ENCODE peak calls at places on chromosomes 6 and 20, in five cellular contexts. One of them, this sample, is unnamed.

GRCh38 chr6:109795994-109796555 is 105.0 kb downstream of the FIG4 start:
- DNase-seq in activated CD4-positive, alpha-beta T cell treated with anti-CD3 and anti-CD28 coated beads, Interleukin-2, amount 50 U/mL, for 1 hour: no peak
- DNase-seq in activated CD4-positive, CD25-positive, alpha-beta regulatory T cell treated with anti-CD3 and anti-CD28 coated beads, Interleukin-2, amount 50 U/mL, for 16 hours: no peak
- DNase-seq in stimulated activated CD4-positive, alpha-beta T cell treated with anti-CD3 and anti-CD28 coated beads, Interleukin-4, amount 100 ng/mL, for 24 hours: no peak
- DNase-seq in trophoblast cell: no peak
- DNase-seq in this sample: no peak

GRCh38 chr6:2158596-2159271 is 86.7 kb downstream of the GMDS start:
- DNase-seq in activated CD4-positive, alpha-beta T cell treated with anti-CD3 and anti-CD28 coated beads, Interleukin-2, amount 50 U/mL, for 1 hour: no peak
- DNase-seq in activated CD4-positive, CD25-positive, alpha-beta regulatory T cell treated with anti-CD3 and anti-CD28 coated beads, Interleukin-2, amount 50 U/mL, for 16 hours: no peak
- DNase-seq in stimulated activated CD4-positive, alpha-beta T cell treated with anti-CD3 and anti-CD28 coated beads, Interleukin-4, amount 100 ng/mL, for 24 hours: no peak
- DNase-seq in trophoblast cell: peak
- DNase-seq in this sample: no peak

GRCh38 chr20:63703976-63704748 is 3.6 kb downstream of the ARFRP1 start:
- DNase-seq in activated CD4-positive, alpha-beta T cell treated with anti-CD3 and anti-CD28 coated beads, Interleukin-2, amount 50 U/mL, for 1 hour: no peak
- DNase-seq in activated CD4-positive, CD25-positive, alpha-beta regulatory T cell treated with anti-CD3 and anti-CD28 coated beads, Interleukin-2, amount 50 U/mL, for 16 hours: no peak
- DNase-seq in stimulated activated CD4-positive, alpha-beta T cell treated with anti-CD3 and anti-CD28 coated beads, Interleukin-4, amount 100 ng/mL, for 24 hours: no peak
- DNase-seq in trophoblast cell: no peak
- DNase-seq in this sample: no peak

GRCh38 chr6:117559299-117559698 is 43.0 kb downstream of the GOPC start:
- DNase-seq in activated CD4-positive, alpha-beta T cell treated with anti-CD3 and anti-CD28 coated beads, Interleukin-2, amount 50 U/mL, for 1 hour: no peak
- DNase-seq in activated CD4-positive, CD25-positive, alpha-beta regulatory T cell treated with anti-CD3 and anti-CD28 coated beads, Interleukin-2, amount 50 U/mL, for 16 hours: no peak
- DNase-seq in stimulated activated CD4-positive, alpha-beta T cell treated with anti-CD3 and anti-CD28 coated beads, Interleukin-4, amount 100 ng/mL, for 24 hours: no peak
- DNase-seq in trophoblast cell: no peak
- DNase-seq in this sample: no peak

GRCh38 chr6:108902389-108902792 is 54.2 kb downstream of the ARMC2 start:
- DNase-seq in activated CD4-positive, alpha-beta T cell treated with anti-CD3 and anti-CD28 coated beads, Interleukin-2, amount 50 U/mL, for 1 hour: no peak
- DNase-seq in activated CD4-positive, CD25-positive, alpha-beta regulatory T cell treated with anti-CD3 and anti-CD28 coated beads, Interleukin-2, amount 50 U/mL, for 16 hours: no peak
- DNase-seq in stimulated activated CD4-positive, alpha-beta T cell treated with anti-CD3 and anti-CD28 coated beads, Interleukin-4, amount 100 ng/mL, for 24 hours: no peak
- DNase-seq in trophoblast cell: no peak
- DNase-seq in this sample: no peak

GRCh38 chr20:52105573-52106422 is 85.8 kb downstream of the ZFP64 start:
- DNase-seq in activated CD4-positive, alpha-beta T cell treated with anti-CD3 and anti-CD28 coated beads, Interleukin-2, amount 50 U/mL, for 1 hour: no peak
- DNase-seq in activated CD4-positive, CD25-positive, alpha-beta regulatory T cell treated with anti-CD3 and anti-CD28 coated beads, Interleukin-2, amount 50 U/mL, for 16 hours: no peak
- DNase-seq in stimulated activated CD4-positive, alpha-beta T cell treated with anti-CD3 and anti-CD28 coated beads, Interleukin-4, amount 100 ng/mL, for 24 hours: peak
- DNase-seq in trophoblast cell: no peak
- DNase-seq in this sample: no peak

GRCh38 chr20:44580581-44581268 is 1.7 kb upstream of the PKIG start:
- DNase-seq in activated CD4-positive, alpha-beta T cell treated with anti-CD3 and anti-CD28 coated beads, Interleukin-2, amount 50 U/mL, for 1 hour: no peak
- DNase-seq in activated CD4-positive, CD25-positive, alpha-beta regulatory T cell treated with anti-CD3 and anti-CD28 coated beads, Interleukin-2, amount 50 U/mL, for 16 hours: no peak
- DNase-seq in stimulated activated CD4-positive, alpha-beta T cell treated with anti-CD3 and anti-CD28 coated beads, Interleukin-4, amount 100 ng/mL, for 24 hours: no peak
- DNase-seq in trophoblast cell: peak
- DNase-seq in this sample: no peak

GRCh38 chr20:44959082-44959895 is 908 bp downstream of the TOMM34 start:
- DNase-seq in activated CD4-positive, alpha-beta T cell treated with anti-CD3 and anti-CD28 coated beads, Interleukin-2, amount 50 U/mL, for 1 hour: peak
- DNase-seq in activated CD4-positive, CD25-positive, alpha-beta regulatory T cell treated with anti-CD3 and anti-CD28 coated beads, Interleukin-2, amount 50 U/mL, for 16 hours: peak
- DNase-seq in stimulated activated CD4-positive, alpha-beta T cell treated with anti-CD3 and anti-CD28 coated beads, Interleukin-4, amount 100 ng/mL, for 24 hours: peak
- DNase-seq in trophoblast cell: peak
- DNase-seq in this sample: no peak

GRCh38 chr20:34706022-34706875 is 2.1 kb downstream of the TP53INP2 start:
- DNase-seq in activated CD4-positive, alpha-beta T cell treated with anti-CD3 and anti-CD28 coated beads, Interleukin-2, amount 50 U/mL, for 1 hour: no peak
- DNase-seq in activated CD4-positive, CD25-positive, alpha-beta regulatory T cell treated with anti-CD3 and anti-CD28 coated beads, Interleukin-2, amount 50 U/mL, for 16 hours: no peak
- DNase-seq in stimulated activated CD4-positive, alpha-beta T cell treated with anti-CD3 and anti-CD28 coated beads, Interleukin-4, amount 100 ng/mL, for 24 hours: no peak
- DNase-seq in trophoblast cell: no peak
- DNase-seq in this sample: no peak

GRCh38 chr6:139161169-139161568 is 26.3 kb downstream of the HECA start:
- DNase-seq in activated CD4-positive, alpha-beta T cell treated with anti-CD3 and anti-CD28 coated beads, Interleukin-2, amount 50 U/mL, for 1 hour: peak
- DNase-seq in activated CD4-positive, CD25-positive, alpha-beta regulatory T cell treated with anti-CD3 and anti-CD28 coated beads, Interleukin-2, amount 50 U/mL, for 16 hours: peak
- DNase-seq in stimulated activated CD4-positive, alpha-beta T cell treated with anti-CD3 and anti-CD28 coated beads, Interleukin-4, amount 100 ng/mL, for 24 hours: peak
- DNase-seq in trophoblast cell: no peak
- DNase-seq in this sample: no peak

GRCh38 chr6:124028117-124028516 is 224.5 kb downstream of the NKAIN2 start:
- DNase-seq in activated CD4-positive, alpha-beta T cell treated with anti-CD3 and anti-CD28 coated beads, Interleukin-2, amount 50 U/mL, for 1 hour: no peak
- DNase-seq in activated CD4-positive, CD25-positive, alpha-beta regulatory T cell treated with anti-CD3 and anti-CD28 coated beads, Interleukin-2, amount 50 U/mL, for 16 hours: no peak
- DNase-seq in stimulated activated CD4-positive, alpha-beta T cell treated with anti-CD3 and anti-CD28 coated beads, Interleukin-4, amount 100 ng/mL, for 24 hours: no peak
- DNase-seq in trophoblast cell: no peak
- DNase-seq in this sample: no peak

GRCh38 chr20:44407402-44408184 is 52.1 kb downstream of the HNF4A start:
- DNase-seq in activated CD4-positive, alpha-beta T cell treated with anti-CD3 and anti-CD28 coated beads, Interleukin-2, amount 50 U/mL, for 1 hour: no peak
- DNase-seq in activated CD4-positive, CD25-positive, alpha-beta regulatory T cell treated with anti-CD3 and anti-CD28 coated beads, Interleukin-2, amount 50 U/mL, for 16 hours: no peak
- DNase-seq in stimulated activated CD4-positive, alpha-beta T cell treated with anti-CD3 and anti-CD28 coated beads, Interleukin-4, amount 100 ng/mL, for 24 hours: no peak
- DNase-seq in trophoblast cell: no peak
- DNase-seq in this sample: peak

GRCh38 chr6:106448000-106448426 is 87.5 kb downstream of the CRYBG1 start:
- DNase-seq in activated CD4-positive, alpha-beta T cell treated with anti-CD3 and anti-CD28 coated beads, Interleukin-2, amount 50 U/mL, for 1 hour: peak
- DNase-seq in activated CD4-positive, CD25-positive, alpha-beta regulatory T cell treated with anti-CD3 and anti-CD28 coated beads, Interleukin-2, amount 50 U/mL, for 16 hours: no peak
- DNase-seq in stimulated activated CD4-positive, alpha-beta T cell treated with anti-CD3 and anti-CD28 coated beads, Interleukin-4, amount 100 ng/mL, for 24 hours: peak
- DNase-seq in trophoblast cell: no peak
- DNase-seq in this sample: no peak

GRCh38 chr6:89667872-89668556 is 29.5 kb upstream of the LYRM2 start:
- DNase-seq in activated CD4-positive, alpha-beta T cell treated with anti-CD3 and anti-CD28 coated beads, Interleukin-2, amount 50 U/mL, for 1 hour: no peak
- DNase-seq in activated CD4-positive, CD25-positive, alpha-beta regulatory T cell treated with anti-CD3 and anti-CD28 coated beads, Interleukin-2, amount 50 U/mL, for 16 hours: no peak
- DNase-seq in stimulated activated CD4-positive, alpha-beta T cell treated with anti-CD3 and anti-CD28 coated beads, Interleukin-4, amount 100 ng/mL, for 24 hours: no peak
- DNase-seq in trophoblast cell: no peak
- DNase-seq in this sample: no peak

GRCh38 chr6:8875986-8876385 is 440.6 kb upstream of the SLC35B3 start:
- DNase-seq in activated CD4-positive, alpha-beta T cell treated with anti-CD3 and anti-CD28 coated beads, Interleukin-2, amount 50 U/mL, for 1 hour: no peak
- DNase-seq in activated CD4-positive, CD25-positive, alpha-beta regulatory T cell treated with anti-CD3 and anti-CD28 coated beads, Interleukin-2, amount 50 U/mL, for 16 hours: no peak
- DNase-seq in stimulated activated CD4-positive, alpha-beta T cell treated with anti-CD3 and anti-CD28 coated beads, Interleukin-4, amount 100 ng/mL, for 24 hours: no peak
- DNase-seq in trophoblast cell: no peak
- DNase-seq in this sample: no peak

GRCh38 chr6:87918461-87918941 is 129.1 kb upstream of the SPACA1 start:
- DNase-seq in activated CD4-positive, alpha-beta T cell treated with anti-CD3 and anti-CD28 coated beads, Interleukin-2, amount 50 U/mL, for 1 hour: no peak
- DNase-seq in activated CD4-positive, CD25-positive, alpha-beta regulatory T cell treated with anti-CD3 and anti-CD28 coated beads, Interleukin-2, amount 50 U/mL, for 16 hours: no peak
- DNase-seq in stimulated activated CD4-positive, alpha-beta T cell treated with anti-CD3 and anti-CD28 coated beads, Interleukin-4, amount 100 ng/mL, for 24 hours: no peak
- DNase-seq in trophoblast cell: no peak
- DNase-seq in this sample: no peak

GRCh38 chr20:46559001-46559400 is 8.5 kb upstream of the OCSTAMP start:
- DNase-seq in activated CD4-positive, alpha-beta T cell treated with anti-CD3 and anti-CD28 coated beads, Interleukin-2, amount 50 U/mL, for 1 hour: no peak
- DNase-seq in activated CD4-positive, CD25-positive, alpha-beta regulatory T cell treated with anti-CD3 and anti-CD28 coated beads, Interleukin-2, amount 50 U/mL, for 16 hours: no peak
- DNase-seq in stimulated activated CD4-positive, alpha-beta T cell treated with anti-CD3 and anti-CD28 coated beads, Interleukin-4, amount 100 ng/mL, for 24 hours: no peak
- DNase-seq in trophoblast cell: no peak
- DNase-seq in this sample: no peak

GRCh38 chr20:32079655-32080109 is 27.6 kb downstream of the HCK start:
- DNase-seq in activated CD4-positive, alpha-beta T cell treated with anti-CD3 and anti-CD28 coated beads, Interleukin-2, amount 50 U/mL, for 1 hour: no peak
- DNase-seq in activated CD4-positive, CD25-positive, alpha-beta regulatory T cell treated with anti-CD3 and anti-CD28 coated beads, Interleukin-2, amount 50 U/mL, for 16 hours: no peak
- DNase-seq in stimulated activated CD4-positive, alpha-beta T cell treated with anti-CD3 and anti-CD28 coated beads, Interleukin-4, amount 100 ng/mL, for 24 hours: no peak
- DNase-seq in trophoblast cell: no peak
- DNase-seq in this sample: no peak

GRCh38 chr6:16676978-16677377 is 84.3 kb downstream of the ATXN1 start:
- DNase-seq in activated CD4-positive, alpha-beta T cell treated with anti-CD3 and anti-CD28 coated beads, Interleukin-2, amount 50 U/mL, for 1 hour: no peak
- DNase-seq in activated CD4-positive, CD25-positive, alpha-beta regulatory T cell treated with anti-CD3 and anti-CD28 coated beads, Interleukin-2, amount 50 U/mL, for 16 hours: no peak
- DNase-seq in stimulated activated CD4-positive, alpha-beta T cell treated with anti-CD3 and anti-CD28 coated beads, Interleukin-4, amount 100 ng/mL, for 24 hours: no peak
- DNase-seq in trophoblast cell: peak
- DNase-seq in this sample: no peak

GRCh38 chr6:147508073-147508870 is at the start of gene SAMD5:
- DNase-seq in activated CD4-positive, alpha-beta T cell treated with anti-CD3 and anti-CD28 coated beads, Interleukin-2, amount 50 U/mL, for 1 hour: no peak
- DNase-seq in activated CD4-positive, CD25-positive, alpha-beta regulatory T cell treated with anti-CD3 and anti-CD28 coated beads, Interleukin-2, amount 50 U/mL, for 16 hours: no peak
- DNase-seq in stimulated activated CD4-positive, alpha-beta T cell treated with anti-CD3 and anti-CD28 coated beads, Interleukin-4, amount 100 ng/mL, for 24 hours: no peak
- DNase-seq in trophoblast cell: peak
- DNase-seq in this sample: peak

GRCh38 chr20:60752741-60753420 is 499.2 kb upstream of the CDH4 start:
- DNase-seq in activated CD4-positive, alpha-beta T cell treated with anti-CD3 and anti-CD28 coated beads, Interleukin-2, amount 50 U/mL, for 1 hour: no peak
- DNase-seq in activated CD4-positive, CD25-positive, alpha-beta regulatory T cell treated with anti-CD3 and anti-CD28 coated beads, Interleukin-2, amount 50 U/mL, for 16 hours: no peak
- DNase-seq in stimulated activated CD4-positive, alpha-beta T cell treated with anti-CD3 and anti-CD28 coated beads, Interleukin-4, amount 100 ng/mL, for 24 hours: no peak
- DNase-seq in trophoblast cell: no peak
- DNase-seq in this sample: no peak

GRCh38 chr20:46638367-46639274 is 12.6 kb downstream of the SLC13A3 start:
- DNase-seq in activated CD4-positive, alpha-beta T cell treated with anti-CD3 and anti-CD28 coated beads, Interleukin-2, amount 50 U/mL, for 1 hour: no peak
- DNase-seq in activated CD4-positive, CD25-positive, alpha-beta regulatory T cell treated with anti-CD3 and anti-CD28 coated beads, Interleukin-2, amount 50 U/mL, for 16 hours: no peak
- DNase-seq in stimulated activated CD4-positive, alpha-beta T cell treated with anti-CD3 and anti-CD28 coated beads, Interleukin-4, amount 100 ng/mL, for 24 hours: no peak
- DNase-seq in trophoblast cell: peak
- DNase-seq in this sample: no peak

This sample was measured in stomach.